ENCODE peak calls at places on chromosomes 1 and 21, in nine cellular contexts. One of them, this sample, is unnamed.

GRCh38 chr21:38596264-38597042 is 98.2 kb upstream of the ERG start:
- DNase-seq in astrocyte of the spinal cord: peak
- DNase-seq in H9: no peak
- DNase-seq in iPS-NIHi11: no peak
- DNase-seq in dorsolateral prefrontal cortex: no peak
- DNase-seq in activated T-cell treated with anti-CD3 and anti-CD28 coated beads for 24 hours: no peak
- DNase-seq in fibroblast of the conjunctiva: no peak
- DNase-seq in fibroblast of lung: peak
- DNase-seq in activated gamma-delta T cell: no peak
- DNase-seq in this sample: no peak

GRCh38 chr1:26288311-26288941 is 8.5 kb downstream of the SH3BGRL3 start:
- DNase-seq in H9: no peak
- DNase-seq in astrocyte of the spinal cord: no peak
- DNase-seq in activated T-cell treated with anti-CD3 and anti-CD28 coated beads for 24 hours: peak
- DNase-seq in dorsolateral prefrontal cortex: no peak
- DNase-seq in fibroblast of the conjunctiva: no peak
- DNase-seq in iPS-NIHi11: no peak
- DNase-seq in activated gamma-delta T cell: no peak
- DNase-seq in fibroblast of lung: peak
- DNase-seq in this sample: no peak

GRCh38 chr21:39007532-39007931 is 175.7 kb downstream of the PSMG1 start:
- DNase-seq in dorsolateral prefrontal cortex: no peak
- DNase-seq in astrocyte of the spinal cord: no peak
- DNase-seq in activated gamma-delta T cell: no peak
- DNase-seq in fibroblast of the conjunctiva: no peak
- DNase-seq in H9: no peak
- DNase-seq in fibroblast of lung: no peak
- DNase-seq in iPS-NIHi11: no peak
- DNase-seq in activated T-cell treated with anti-CD3 and anti-CD28 coated beads for 24 hours: no peak
- DNase-seq in this sample: no peak

GRCh38 chr1:52748119-52748518 is 21.9 kb downstream of the ZYG11B start:
- DNase-seq in fibroblast of lung: no peak
- DNase-seq in dorsolateral prefrontal cortex: no peak
- DNase-seq in fibroblast of the conjunctiva: no peak
- DNase-seq in activated T-cell treated with anti-CD3 and anti-CD28 coated beads for 24 hours: no peak
- DNase-seq in astrocyte of the spinal cord: no peak
- DNase-seq in H9: no peak
- DNase-seq in iPS-NIHi11: no peak
- DNase-seq in activated gamma-delta T cell: no peak
- DNase-seq in this sample: no peak

GRCh38 chr1:61270761-61271411 is 188.5 kb downstream of the NFIA start:
- DNase-seq in fibroblast of the conjunctiva: no peak
- DNase-seq in fibroblast of lung: peak
- DNase-seq in H9: no peak
- DNase-seq in activated T-cell treated with anti-CD3 and anti-CD28 coated beads for 24 hours: no peak
- DNase-seq in dorsolateral prefrontal cortex: no peak
- DNase-seq in astrocyte of the spinal cord: no peak
- DNase-seq in iPS-NIHi11: no peak
- DNase-seq in activated gamma-delta T cell: no peak
- DNase-seq in this sample: peak

GRCh38 chr1:51518033-51518729 is 885 bp downstream of the EPS15 start:
- DNase-seq in iPS-NIHi11: peak
- DNase-seq in activated gamma-delta T cell: no peak
- DNase-seq in activated T-cell treated with anti-CD3 and anti-CD28 coated beads for 24 hours: peak
- DNase-seq in fibroblast of lung: peak
- DNase-seq in fibroblast of the conjunctiva: peak
- DNase-seq in H9: peak
- DNase-seq in dorsolateral prefrontal cortex: peak
- DNase-seq in astrocyte of the spinal cord: no peak
- DNase-seq in this sample: peak

GRCh38 chr1:246961939-246962373 is 30.2 kb upstream of the AHCTF1 start:
- DNase-seq in activated gamma-delta T cell: no peak
- DNase-seq in fibroblast of the conjunctiva: no peak
- DNase-seq in fibroblast of lung: no peak
- DNase-seq in activated T-cell treated with anti-CD3 and anti-CD28 coated beads for 24 hours: no peak
- DNase-seq in H9: no peak
- DNase-seq in astrocyte of the spinal cord: no peak
- DNase-seq in dorsolateral prefrontal cortex: no peak
- DNase-seq in iPS-NIHi11: no peak
- DNase-seq in this sample: no peak

GRCh38 chr21:27954806-27955205 is 987.9 kb upstream of the ADAMTS5 start:
- DNase-seq in fibroblast of lung: peak
- DNase-seq in activated gamma-delta T cell: no peak
- DNase-seq in fibroblast of the conjunctiva: peak
- DNase-seq in iPS-NIHi11: no peak
- DNase-seq in astrocyte of the spinal cord: peak
- DNase-seq in H9: no peak
- DNase-seq in dorsolateral prefrontal cortex: no peak
- DNase-seq in activated T-cell treated with anti-CD3 and anti-CD28 coated beads for 24 hours: no peak
- DNase-seq in this sample: no peak

GRCh38 chr1:41714613-41715389 is 203.9 kb downstream of the HIVEP3 start:
- DNase-seq in activated T-cell treated with anti-CD3 and anti-CD28 coated beads for 24 hours: no peak
- DNase-seq in H9: no peak
- DNase-seq in fibroblast of the conjunctiva: no peak
- DNase-seq in dorsolateral prefrontal cortex: no peak
- DNase-seq in fibroblast of lung: no peak
- DNase-seq in activated gamma-delta T cell: no peak
- DNase-seq in astrocyte of the spinal cord: peak
- DNase-seq in iPS-NIHi11: no peak
- DNase-seq in this sample: no peak

GRCh38 chr1:39841429-39841828 is 41.9 kb downstream of the TRIT1 start:
- DNase-seq in H9: no peak
- DNase-seq in dorsolateral prefrontal cortex: no peak
- DNase-seq in iPS-NIHi11: no peak
- DNase-seq in activated gamma-delta T cell: no peak
- DNase-seq in fibroblast of lung: no peak
- DNase-seq in fibroblast of the conjunctiva: no peak
- DNase-seq in astrocyte of the spinal cord: no peak
- DNase-seq in activated T-cell treated with anti-CD3 and anti-CD28 coated beads for 24 hours: no peak
- DNase-seq in this sample: no peak

GRCh38 chr1:110645962-110646735 is 28.6 kb downstream of the KCNA3 start:
- DNase-seq in fibroblast of lung: peak
- DNase-seq in fibroblast of the conjunctiva: no peak
- DNase-seq in dorsolateral prefrontal cortex: no peak
- DNase-seq in astrocyte of the spinal cord: no peak
- DNase-seq in H9: no peak
- DNase-seq in activated T-cell treated with anti-CD3 and anti-CD28 coated beads for 24 hours: no peak
- DNase-seq in activated gamma-delta T cell: no peak
- DNase-seq in iPS-NIHi11: no peak
- DNase-seq in this sample: no peak

GRCh38 chr1:61469365-61469764 is 255.6 kb downstream of the TM2D1 start:
- DNase-seq in H9: no peak
- DNase-seq in astrocyte of the spinal cord: no peak
- DNase-seq in activated gamma-delta T cell: no peak
- DNase-seq in activated T-cell treated with anti-CD3 and anti-CD28 coated beads for 24 hours: no peak
- DNase-seq in fibroblast of the conjunctiva: no peak
- DNase-seq in fibroblast of lung: no peak
- DNase-seq in dorsolateral prefrontal cortex: no peak
- DNase-seq in iPS-NIHi11: no peak
- DNase-seq in this sample: no peak

GRCh38 chr1:25255711-25256577 is 8.7 kb upstream of the RSRP1 start:
- DNase-seq in fibroblast of lung: no peak
- DNase-seq in activated gamma-delta T cell: no peak
- DNase-seq in dorsolateral prefrontal cortex: no peak
- DNase-seq in fibroblast of the conjunctiva: no peak
- DNase-seq in astrocyte of the spinal cord: no peak
- DNase-seq in H9: no peak
- DNase-seq in iPS-NIHi11: no peak
- DNase-seq in activated T-cell treated with anti-CD3 and anti-CD28 coated beads for 24 hours: no peak
- DNase-seq in this sample: no peak

GRCh38 chr21:36542312-36543101 is 62.6 kb upstream of the CLDN14 start:
- DNase-seq in dorsolateral prefrontal cortex: no peak
- DNase-seq in activated T-cell treated with anti-CD3 and anti-CD28 coated beads for 24 hours: no peak
- DNase-seq in fibroblast of the conjunctiva: no peak
- DNase-seq in fibroblast of lung: no peak
- DNase-seq in H9: peak
- DNase-seq in iPS-NIHi11: peak
- DNase-seq in activated gamma-delta T cell: no peak
- DNase-seq in astrocyte of the spinal cord: no peak
- DNase-seq in this sample: no peak

GRCh38 chr1:59759156-59759925 is 55.4 kb upstream of the HOOK1 start:
- DNase-seq in iPS-NIHi11: peak
- DNase-seq in activated T-cell treated with anti-CD3 and anti-CD28 coated beads for 24 hours: peak
- DNase-seq in fibroblast of lung: peak
- DNase-seq in H9: peak
- DNase-seq in activated gamma-delta T cell: no peak
- DNase-seq in astrocyte of the spinal cord: peak
- DNase-seq in dorsolateral prefrontal cortex: peak
- DNase-seq in fibroblast of the conjunctiva: peak
- DNase-seq in this sample: peak

GRCh38 chr21:37383066-37383465 is 16.5 kb downstream of the DYRK1A start:
- DNase-seq in activated T-cell treated with anti-CD3 and anti-CD28 coated beads for 24 hours: no peak
- DNase-seq in fibroblast of lung: no peak
- DNase-seq in H9: no peak
- DNase-seq in astrocyte of the spinal cord: no peak
- DNase-seq in activated gamma-delta T cell: no peak
- DNase-seq in iPS-NIHi11: no peak
- DNase-seq in dorsolateral prefrontal cortex: no peak
- DNase-seq in fibroblast of the conjunctiva: no peak
- DNase-seq in this sample: no peak

GRCh38 chr1:30974536-30974935 is 66.0 kb upstream of the SDC3 start:
- DNase-seq in fibroblast of the conjunctiva: no peak
- DNase-seq in H9: no peak
- DNase-seq in activated T-cell treated with anti-CD3 and anti-CD28 coated beads for 24 hours: no peak
- DNase-seq in iPS-NIHi11: no peak
- DNase-seq in astrocyte of the spinal cord: no peak
- DNase-seq in dorsolateral prefrontal cortex: no peak
- DNase-seq in activated gamma-delta T cell: no peak
- DNase-seq in fibroblast of lung: no peak
- DNase-seq in this sample: no peak

GRCh38 chr1:83905315-83905907 is 93.5 kb downstream of the TTLL7 start:
- DNase-seq in dorsolateral prefrontal cortex: no peak
- DNase-seq in H9: no peak
- DNase-seq in astrocyte of the spinal cord: peak
- DNase-seq in activated gamma-delta T cell: no peak
- DNase-seq in iPS-NIHi11: no peak
- DNase-seq in fibroblast of lung: no peak
- DNase-seq in fibroblast of the conjunctiva: no peak
- DNase-seq in activated T-cell treated with anti-CD3 and anti-CD28 coated beads for 24 hours: no peak
- DNase-seq in this sample: no peak

GRCh38 chr1:231201375-231202124 is 39.5 kb upstream of the GNPAT start:
- DNase-seq in fibroblast of lung: no peak
- DNase-seq in fibroblast of the conjunctiva: no peak
- DNase-seq in dorsolateral prefrontal cortex: no peak
- DNase-seq in H9: no peak
- DNase-seq in astrocyte of the spinal cord: no peak
- DNase-seq in activated gamma-delta T cell: no peak
- DNase-seq in iPS-NIHi11: no peak
- DNase-seq in activated T-cell treated with anti-CD3 and anti-CD28 coated beads for 24 hours: no peak
- DNase-seq in this sample: no peak

GRCh38 chr1:236154126-236154525 is 11.8 kb downstream of the GPR137B start:
- DNase-seq in H9: no peak
- DNase-seq in fibroblast of lung: no peak
- DNase-seq in activated gamma-delta T cell: no peak
- DNase-seq in astrocyte of the spinal cord: no peak
- DNase-seq in activated T-cell treated with anti-CD3 and anti-CD28 coated beads for 24 hours: no peak
- DNase-seq in iPS-NIHi11: no peak
- DNase-seq in dorsolateral prefrontal cortex: no peak
- DNase-seq in fibroblast of the conjunctiva: no peak
- DNase-seq in this sample: no peak

GRCh38 chr1:113780363-113781146 is 21.3 kb upstream of the PHTF1 start:
- DNase-seq in H9: no peak
- DNase-seq in dorsolateral prefrontal cortex: no peak
- DNase-seq in activated T-cell treated with anti-CD3 and anti-CD28 coated beads for 24 hours: no peak
- DNase-seq in fibroblast of lung: no peak
- DNase-seq in iPS-NIHi11: no peak
- DNase-seq in astrocyte of the spinal cord: peak
- DNase-seq in fibroblast of the conjunctiva: no peak
- DNase-seq in activated gamma-delta T cell: no peak
- DNase-seq in this sample: no peak

GRCh38 chr1:170366980-170367379 is 165.0 kb upstream of the GORAB start:
- DNase-seq in activated T-cell treated with anti-CD3 and anti-CD28 coated beads for 24 hours: no peak
- DNase-seq in activated gamma-delta T cell: no peak
- DNase-seq in iPS-NIHi11: no peak
- DNase-seq in H9: no peak
- DNase-seq in astrocyte of the spinal cord: no peak
- DNase-seq in fibroblast of the conjunctiva: no peak
- DNase-seq in dorsolateral prefrontal cortex: no peak
- DNase-seq in fibroblast of lung: no peak
- DNase-seq in this sample: no peak

GRCh38 chr1:32336963-32337675 is 1.1 kb upstream of the MARCKSL1 start:
- DNase-seq in fibroblast of lung: peak
- DNase-seq in dorsolateral prefrontal cortex: no peak
- DNase-seq in H9: no peak
- DNase-seq in iPS-NIHi11: no peak
- DNase-seq in astrocyte of the spinal cord: no peak
- DNase-seq in activated gamma-delta T cell: no peak
- DNase-seq in fibroblast of the conjunctiva: no peak
- DNase-seq in activated T-cell treated with anti-CD3 and anti-CD28 coated beads for 24 hours: peak
- DNase-seq in this sample: no peak

GRCh38 chr1:23756676-23757075 is 13.4 kb downstream of the ELOA start:
- DNase-seq in activated T-cell treated with anti-CD3 and anti-CD28 coated beads for 24 hours: no peak
- DNase-seq in dorsolateral prefrontal cortex: no peak
- DNase-seq in iPS-NIHi11: no peak
- DNase-seq in H9: no peak
- DNase-seq in fibroblast of lung: peak
- DNase-seq in fibroblast of the conjunctiva: no peak
- DNase-seq in astrocyte of the spinal cord: peak
- DNase-seq in activated gamma-delta T cell: no peak
- DNase-seq in this sample: no peak

GRCh38 chr1:93692451-93692861 is 10.8 kb upstream of the BCAR3 start:
- DNase-seq in activated T-cell treated with anti-CD3 and anti-CD28 coated beads for 24 hours: no peak
- DNase-seq in astrocyte of the spinal cord: no peak
- DNase-seq in fibroblast of lung: peak
- DNase-seq in dorsolateral prefrontal cortex: no peak
- DNase-seq in activated gamma-delta T cell: no peak
- DNase-seq in fibroblast of the conjunctiva: no peak
- DNase-seq in iPS-NIHi11: no peak
- DNase-seq in H9: no peak
- DNase-seq in this sample: no peak

GRCh38 chr1:20728371-20729154 is 3.9 kb downstream of the SH2D5 start:
- DNase-seq in activated T-cell treated with anti-CD3 and anti-CD28 coated beads for 24 hours: no peak
- DNase-seq in activated gamma-delta T cell: no peak
- DNase-seq in iPS-NIHi11: no peak
- DNase-seq in astrocyte of the spinal cord: no peak
- DNase-seq in H9: peak
- DNase-seq in fibroblast of the conjunctiva: no peak
- DNase-seq in fibroblast of lung: no peak
- DNase-seq in dorsolateral prefrontal cortex: peak
- DNase-seq in this sample: no peak

GRCh38 chr1:173241528-173242347 is 34.6 kb upstream of the TNFSF4 start:
- DNase-seq in fibroblast of the conjunctiva: no peak
- DNase-seq in activated gamma-delta T cell: no peak
- DNase-seq in activated T-cell treated with anti-CD3 and anti-CD28 coated beads for 24 hours: no peak
- DNase-seq in H9: no peak
- DNase-seq in dorsolateral prefrontal cortex: no peak
- DNase-seq in iPS-NIHi11: no peak
- DNase-seq in astrocyte of the spinal cord: no peak
- DNase-seq in fibroblast of lung: no peak
- DNase-seq in this sample: no peak

GRCh38 chr1:53278294-53278693 is 40.0 kb upstream of the MAGOH start:
- DNase-seq in fibroblast of the conjunctiva: no peak
- DNase-seq in dorsolateral prefrontal cortex: peak
- DNase-seq in activated T-cell treated with anti-CD3 and anti-CD28 coated beads for 24 hours: peak
- DNase-seq in activated gamma-delta T cell: no peak
- DNase-seq in iPS-NIHi11: peak
- DNase-seq in astrocyte of the spinal cord: no peak
- DNase-seq in H9: peak
- DNase-seq in fibroblast of lung: no peak
- DNase-seq in this sample: peak

GRCh38 chr1:85144351-85144750 is 56.5 kb downstream of the SYDE2 start:
- DNase-seq in activated gamma-delta T cell: no peak
- DNase-seq in activated T-cell treated with anti-CD3 and anti-CD28 coated beads for 24 hours: no peak
- DNase-seq in fibroblast of lung: no peak
- DNase-seq in astrocyte of the spinal cord: no peak
- DNase-seq in fibroblast of the conjunctiva: no peak
- DNase-seq in iPS-NIHi11: no peak
- DNase-seq in H9: no peak
- DNase-seq in dorsolateral prefrontal cortex: no peak
- DNase-seq in this sample: no peak

GRCh38 chr1:151988405-151988851 is 5.2 kb downstream of the S100A10 start:
- DNase-seq in activated gamma-delta T cell: no peak
- DNase-seq in H9: no peak
- DNase-seq in fibroblast of lung: peak
- DNase-seq in dorsolateral prefrontal cortex: no peak
- DNase-seq in iPS-NIHi11: no peak
- DNase-seq in activated T-cell treated with anti-CD3 and anti-CD28 coated beads for 24 hours: no peak
- DNase-seq in fibroblast of the conjunctiva: peak
- DNase-seq in astrocyte of the spinal cord: peak
- DNase-seq in this sample: no peak

GRCh38 chr1:42916839-42917495 is 41.7 kb downstream of the SLC2A1 start:
- DNase-seq in iPS-NIHi11: no peak
- DNase-seq in astrocyte of the spinal cord: no peak
- DNase-seq in dorsolateral prefrontal cortex: no peak
- DNase-seq in fibroblast of lung: no peak
- DNase-seq in activated T-cell treated with anti-CD3 and anti-CD28 coated beads for 24 hours: no peak
- DNase-seq in activated gamma-delta T cell: no peak
- DNase-seq in fibroblast of the conjunctiva: no peak
- DNase-seq in H9: peak
- DNase-seq in this sample: no peak